ENCODE peak calls at places on chromosomes 16 and 17, in eight cellular contexts. One of them, this sample, is unnamed.

GRCh38 chr17:77707546-77707945 is 251.0 kb upstream of the TNRC6C start:
- ATAC-seq in HepG2: no peak
- ATAC-seq in activated B cell treated with CpG ODN at 0.5 μM for 24 hours: no peak
- ATAC-seq in upper lobe of right lung: no peak
- ATAC-seq in natural killer cell treated with Interleukin-12 subunit alpha and Interleukin-12 subunit beta and Interleukin-15 and Interleukin-18, amount 100 ng/mL, for 72 hours: no peak
- ATAC-seq in activated T-cell treated with anti-CD3 and anti-CD28 coated beads, Interleukin-2, amount 50 U/mL, for 72 hours: no peak
- ATAC-seq in stimulated activated naive CD8-positive, alpha-beta T cell treated with anti-CD3 and anti-CD28 coated beads, Interleukin-15, amount 100 ng/mL, for 72 hours: no peak
- ATAC-seq in heart left ventricle: no peak
- ATAC-seq in this sample: no peak

GRCh38 chr16:54207837-54208236 is 78.8 kb downstream of the IRX3 start:
- ATAC-seq in activated T-cell treated with anti-CD3 and anti-CD28 coated beads, Interleukin-2, amount 50 U/mL, for 72 hours: no peak
- ATAC-seq in stimulated activated naive CD8-positive, alpha-beta T cell treated with anti-CD3 and anti-CD28 coated beads, Interleukin-15, amount 100 ng/mL, for 72 hours: no peak
- ATAC-seq in upper lobe of right lung: no peak
- ATAC-seq in HepG2: no peak
- ATAC-seq in activated B cell treated with CpG ODN at 0.5 μM for 24 hours: no peak
- ATAC-seq in heart left ventricle: no peak
- ATAC-seq in natural killer cell treated with Interleukin-12 subunit alpha and Interleukin-12 subunit beta and Interleukin-15 and Interleukin-18, amount 100 ng/mL, for 72 hours: no peak
- ATAC-seq in this sample: no peak

GRCh38 chr16:20409398-20410152 is at the start of gene ACSM5:
- ATAC-seq in stimulated activated naive CD8-positive, alpha-beta T cell treated with anti-CD3 and anti-CD28 coated beads, Interleukin-15, amount 100 ng/mL, for 72 hours: no peak
- ATAC-seq in natural killer cell treated with Interleukin-12 subunit alpha and Interleukin-12 subunit beta and Interleukin-15 and Interleukin-18, amount 100 ng/mL, for 72 hours: no peak
- ATAC-seq in upper lobe of right lung: peak
- ATAC-seq in activated T-cell treated with anti-CD3 and anti-CD28 coated beads, Interleukin-2, amount 50 U/mL, for 72 hours: no peak
- ATAC-seq in heart left ventricle: peak
- ATAC-seq in activated B cell treated with CpG ODN at 0.5 μM for 24 hours: no peak
- ATAC-seq in HepG2: peak
- ATAC-seq in this sample: no peak

GRCh38 chr17:37761065-37761464 is 16.2 kb upstream of the HNF1B start:
- ATAC-seq in HepG2: no peak
- ATAC-seq in activated T-cell treated with anti-CD3 and anti-CD28 coated beads, Interleukin-2, amount 50 U/mL, for 72 hours: no peak
- ATAC-seq in upper lobe of right lung: no peak
- ATAC-seq in activated B cell treated with CpG ODN at 0.5 μM for 24 hours: peak
- ATAC-seq in heart left ventricle: no peak
- ATAC-seq in natural killer cell treated with Interleukin-12 subunit alpha and Interleukin-12 subunit beta and Interleukin-15 and Interleukin-18, amount 100 ng/mL, for 72 hours: peak
- ATAC-seq in stimulated activated naive CD8-positive, alpha-beta T cell treated with anti-CD3 and anti-CD28 coated beads, Interleukin-15, amount 100 ng/mL, for 72 hours: peak
- ATAC-seq in this sample: peak

GRCh38 chr16:23595246-23595950 is 718 bp downstream of the NDUFAB1 start:
- ATAC-seq in HepG2: peak
- ATAC-seq in natural killer cell treated with Interleukin-12 subunit alpha and Interleukin-12 subunit beta and Interleukin-15 and Interleukin-18, amount 100 ng/mL, for 72 hours: no peak
- ATAC-seq in upper lobe of right lung: no peak
- ATAC-seq in heart left ventricle: peak
- ATAC-seq in activated T-cell treated with anti-CD3 and anti-CD28 coated beads, Interleukin-2, amount 50 U/mL, for 72 hours: no peak
- ATAC-seq in activated B cell treated with CpG ODN at 0.5 μM for 24 hours: no peak
- ATAC-seq in stimulated activated naive CD8-positive, alpha-beta T cell treated with anti-CD3 and anti-CD28 coated beads, Interleukin-15, amount 100 ng/mL, for 72 hours: peak
- ATAC-seq in this sample: peak

GRCh38 chr17:12584727-12585126 is 81.0 kb upstream of the MYOCD start:
- ATAC-seq in stimulated activated naive CD8-positive, alpha-beta T cell treated with anti-CD3 and anti-CD28 coated beads, Interleukin-15, amount 100 ng/mL, for 72 hours: no peak
- ATAC-seq in upper lobe of right lung: no peak
- ATAC-seq in activated B cell treated with CpG ODN at 0.5 μM for 24 hours: no peak
- ATAC-seq in natural killer cell treated with Interleukin-12 subunit alpha and Interleukin-12 subunit beta and Interleukin-15 and Interleukin-18, amount 100 ng/mL, for 72 hours: no peak
- ATAC-seq in HepG2: no peak
- ATAC-seq in heart left ventricle: peak
- ATAC-seq in activated T-cell treated with anti-CD3 and anti-CD28 coated beads, Interleukin-2, amount 50 U/mL, for 72 hours: no peak
- ATAC-seq in this sample: no peak

GRCh38 chr16:17887963-17888362 is 417.2 kb upstream of the XYLT1 start:
- ATAC-seq in stimulated activated naive CD8-positive, alpha-beta T cell treated with anti-CD3 and anti-CD28 coated beads, Interleukin-15, amount 100 ng/mL, for 72 hours: no peak
- ATAC-seq in heart left ventricle: no peak
- ATAC-seq in natural killer cell treated with Interleukin-12 subunit alpha and Interleukin-12 subunit beta and Interleukin-15 and Interleukin-18, amount 100 ng/mL, for 72 hours: no peak
- ATAC-seq in activated B cell treated with CpG ODN at 0.5 μM for 24 hours: no peak
- ATAC-seq in HepG2: no peak
- ATAC-seq in activated T-cell treated with anti-CD3 and anti-CD28 coated beads, Interleukin-2, amount 50 U/mL, for 72 hours: peak
- ATAC-seq in upper lobe of right lung: no peak
- ATAC-seq in this sample: peak

GRCh38 chr16:62038646-62039045 is 2.4 kb upstream of the CDH8 start:
- ATAC-seq in activated T-cell treated with anti-CD3 and anti-CD28 coated beads, Interleukin-2, amount 50 U/mL, for 72 hours: no peak
- ATAC-seq in activated B cell treated with CpG ODN at 0.5 μM for 24 hours: no peak
- ATAC-seq in heart left ventricle: no peak
- ATAC-seq in HepG2: no peak
- ATAC-seq in natural killer cell treated with Interleukin-12 subunit alpha and Interleukin-12 subunit beta and Interleukin-15 and Interleukin-18, amount 100 ng/mL, for 72 hours: no peak
- ATAC-seq in upper lobe of right lung: no peak
- ATAC-seq in stimulated activated naive CD8-positive, alpha-beta T cell treated with anti-CD3 and anti-CD28 coated beads, Interleukin-15, amount 100 ng/mL, for 72 hours: no peak
- ATAC-seq in this sample: no peak

GRCh38 chr17:45438931-45439610 is 6.4 kb upstream of the ARHGAP27 start:
- ATAC-seq in activated B cell treated with CpG ODN at 0.5 μM for 24 hours: no peak
- ATAC-seq in stimulated activated naive CD8-positive, alpha-beta T cell treated with anti-CD3 and anti-CD28 coated beads, Interleukin-15, amount 100 ng/mL, for 72 hours: no peak
- ATAC-seq in HepG2: no peak
- ATAC-seq in upper lobe of right lung: peak
- ATAC-seq in heart left ventricle: no peak
- ATAC-seq in natural killer cell treated with Interleukin-12 subunit alpha and Interleukin-12 subunit beta and Interleukin-15 and Interleukin-18, amount 100 ng/mL, for 72 hours: no peak
- ATAC-seq in activated T-cell treated with anti-CD3 and anti-CD28 coated beads, Interleukin-2, amount 50 U/mL, for 72 hours: no peak
- ATAC-seq in this sample: no peak

GRCh38 chr16:53022374-53022773 is 30.3 kb downstream of the CHD9NB start:
- ATAC-seq in upper lobe of right lung: peak
- ATAC-seq in activated B cell treated with CpG ODN at 0.5 μM for 24 hours: no peak
- ATAC-seq in HepG2: peak
- ATAC-seq in stimulated activated naive CD8-positive, alpha-beta T cell treated with anti-CD3 and anti-CD28 coated beads, Interleukin-15, amount 100 ng/mL, for 72 hours: no peak
- ATAC-seq in natural killer cell treated with Interleukin-12 subunit alpha and Interleukin-12 subunit beta and Interleukin-15 and Interleukin-18, amount 100 ng/mL, for 72 hours: no peak
- ATAC-seq in heart left ventricle: peak
- ATAC-seq in activated T-cell treated with anti-CD3 and anti-CD28 coated beads, Interleukin-2, amount 50 U/mL, for 72 hours: no peak
- ATAC-seq in this sample: no peak

GRCh38 chr17:28118362-28118761 is 75.9 kb downstream of the NLK start:
- ATAC-seq in HepG2: no peak
- ATAC-seq in upper lobe of right lung: no peak
- ATAC-seq in activated B cell treated with CpG ODN at 0.5 μM for 24 hours: no peak
- ATAC-seq in activated T-cell treated with anti-CD3 and anti-CD28 coated beads, Interleukin-2, amount 50 U/mL, for 72 hours: no peak
- ATAC-seq in stimulated activated naive CD8-positive, alpha-beta T cell treated with anti-CD3 and anti-CD28 coated beads, Interleukin-15, amount 100 ng/mL, for 72 hours: no peak
- ATAC-seq in heart left ventricle: no peak
- ATAC-seq in natural killer cell treated with Interleukin-12 subunit alpha and Interleukin-12 subunit beta and Interleukin-15 and Interleukin-18, amount 100 ng/mL, for 72 hours: no peak
- ATAC-seq in this sample: no peak

GRCh38 chr16:27890866-27891265 is 172.6 kb downstream of the GSG1L start:
- ATAC-seq in heart left ventricle: no peak
- ATAC-seq in stimulated activated naive CD8-positive, alpha-beta T cell treated with anti-CD3 and anti-CD28 coated beads, Interleukin-15, amount 100 ng/mL, for 72 hours: no peak
- ATAC-seq in HepG2: no peak
- ATAC-seq in upper lobe of right lung: no peak
- ATAC-seq in activated T-cell treated with anti-CD3 and anti-CD28 coated beads, Interleukin-2, amount 50 U/mL, for 72 hours: no peak
- ATAC-seq in natural killer cell treated with Interleukin-12 subunit alpha and Interleukin-12 subunit beta and Interleukin-15 and Interleukin-18, amount 100 ng/mL, for 72 hours: no peak
- ATAC-seq in activated B cell treated with CpG ODN at 0.5 μM for 24 hours: no peak
- ATAC-seq in this sample: no peak

GRCh38 chr16:15032547-15033308 is 23.1 kb downstream of the NTAN1 start:
- ATAC-seq in natural killer cell treated with Interleukin-12 subunit alpha and Interleukin-12 subunit beta and Interleukin-15 and Interleukin-18, amount 100 ng/mL, for 72 hours: no peak
- ATAC-seq in activated T-cell treated with anti-CD3 and anti-CD28 coated beads, Interleukin-2, amount 50 U/mL, for 72 hours: no peak
- ATAC-seq in upper lobe of right lung: no peak
- ATAC-seq in HepG2: no peak
- ATAC-seq in activated B cell treated with CpG ODN at 0.5 μM for 24 hours: no peak
- ATAC-seq in stimulated activated naive CD8-positive, alpha-beta T cell treated with anti-CD3 and anti-CD28 coated beads, Interleukin-15, amount 100 ng/mL, for 72 hours: no peak
- ATAC-seq in heart left ventricle: no peak
- ATAC-seq in this sample: no peak

GRCh38 chr17:20143740-20144139 is 134.6 kb downstream of the SPECC1 start:
- ATAC-seq in activated B cell treated with CpG ODN at 0.5 μM for 24 hours: no peak
- ATAC-seq in stimulated activated naive CD8-positive, alpha-beta T cell treated with anti-CD3 and anti-CD28 coated beads, Interleukin-15, amount 100 ng/mL, for 72 hours: no peak
- ATAC-seq in activated T-cell treated with anti-CD3 and anti-CD28 coated beads, Interleukin-2, amount 50 U/mL, for 72 hours: no peak
- ATAC-seq in heart left ventricle: no peak
- ATAC-seq in HepG2: no peak
- ATAC-seq in natural killer cell treated with Interleukin-12 subunit alpha and Interleukin-12 subunit beta and Interleukin-15 and Interleukin-18, amount 100 ng/mL, for 72 hours: no peak
- ATAC-seq in upper lobe of right lung: no peak
- ATAC-seq in this sample: no peak

GRCh38 chr17:74467221-74467951 is 952 bp downstream of the CD300A start:
- ATAC-seq in heart left ventricle: peak
- ATAC-seq in natural killer cell treated with Interleukin-12 subunit alpha and Interleukin-12 subunit beta and Interleukin-15 and Interleukin-18, amount 100 ng/mL, for 72 hours: peak
- ATAC-seq in upper lobe of right lung: peak
- ATAC-seq in activated B cell treated with CpG ODN at 0.5 μM for 24 hours: peak
- ATAC-seq in stimulated activated naive CD8-positive, alpha-beta T cell treated with anti-CD3 and anti-CD28 coated beads, Interleukin-15, amount 100 ng/mL, for 72 hours: peak
- ATAC-seq in HepG2: peak
- ATAC-seq in activated T-cell treated with anti-CD3 and anti-CD28 coated beads, Interleukin-2, amount 50 U/mL, for 72 hours: no peak
- ATAC-seq in this sample: peak

GRCh38 chr17:15931394-15931793 is 13.5 kb upstream of the ADORA2B start:
- ATAC-seq in upper lobe of right lung: no peak
- ATAC-seq in activated T-cell treated with anti-CD3 and anti-CD28 coated beads, Interleukin-2, amount 50 U/mL, for 72 hours: no peak
- ATAC-seq in natural killer cell treated with Interleukin-12 subunit alpha and Interleukin-12 subunit beta and Interleukin-15 and Interleukin-18, amount 100 ng/mL, for 72 hours: no peak
- ATAC-seq in heart left ventricle: no peak
- ATAC-seq in HepG2: no peak
- ATAC-seq in activated B cell treated with CpG ODN at 0.5 μM for 24 hours: no peak
- ATAC-seq in stimulated activated naive CD8-positive, alpha-beta T cell treated with anti-CD3 and anti-CD28 coated beads, Interleukin-15, amount 100 ng/mL, for 72 hours: no peak
- ATAC-seq in this sample: no peak

GRCh38 chr16:29876578-29877249 is 13.7 kb upstream of the CDIPT start:
- ATAC-seq in HepG2: no peak
- ATAC-seq in heart left ventricle: peak
- ATAC-seq in activated T-cell treated with anti-CD3 and anti-CD28 coated beads, Interleukin-2, amount 50 U/mL, for 72 hours: peak
- ATAC-seq in activated B cell treated with CpG ODN at 0.5 μM for 24 hours: peak
- ATAC-seq in stimulated activated naive CD8-positive, alpha-beta T cell treated with anti-CD3 and anti-CD28 coated beads, Interleukin-15, amount 100 ng/mL, for 72 hours: peak
- ATAC-seq in natural killer cell treated with Interleukin-12 subunit alpha and Interleukin-12 subunit beta and Interleukin-15 and Interleukin-18, amount 100 ng/mL, for 72 hours: peak
- ATAC-seq in upper lobe of right lung: peak
- ATAC-seq in this sample: peak

GRCh38 chr16:87821346-87822001 is 47.8 kb downstream of the SLC7A5 start:
- ATAC-seq in HepG2: no peak
- ATAC-seq in activated B cell treated with CpG ODN at 0.5 μM for 24 hours: no peak
- ATAC-seq in upper lobe of right lung: no peak
- ATAC-seq in activated T-cell treated with anti-CD3 and anti-CD28 coated beads, Interleukin-2, amount 50 U/mL, for 72 hours: peak
- ATAC-seq in heart left ventricle: no peak
- ATAC-seq in stimulated activated naive CD8-positive, alpha-beta T cell treated with anti-CD3 and anti-CD28 coated beads, Interleukin-15, amount 100 ng/mL, for 72 hours: no peak
- ATAC-seq in natural killer cell treated with Interleukin-12 subunit alpha and Interleukin-12 subunit beta and Interleukin-15 and Interleukin-18, amount 100 ng/mL, for 72 hours: no peak
- ATAC-seq in this sample: no peak

GRCh38 chr17:80738406-80738805 is 193.8 kb downstream of the RPTOR start:
- ATAC-seq in stimulated activated naive CD8-positive, alpha-beta T cell treated with anti-CD3 and anti-CD28 coated beads, Interleukin-15, amount 100 ng/mL, for 72 hours: peak
- ATAC-seq in natural killer cell treated with Interleukin-12 subunit alpha and Interleukin-12 subunit beta and Interleukin-15 and Interleukin-18, amount 100 ng/mL, for 72 hours: peak
- ATAC-seq in HepG2: no peak
- ATAC-seq in upper lobe of right lung: peak
- ATAC-seq in heart left ventricle: no peak
- ATAC-seq in activated B cell treated with CpG ODN at 0.5 μM for 24 hours: peak
- ATAC-seq in activated T-cell treated with anti-CD3 and anti-CD28 coated beads, Interleukin-2, amount 50 U/mL, for 72 hours: no peak
- ATAC-seq in this sample: no peak

GRCh38 chr16:55576369-55576768 is 9.9 kb downstream of the CAPNS2 start:
- ATAC-seq in HepG2: no peak
- ATAC-seq in natural killer cell treated with Interleukin-12 subunit alpha and Interleukin-12 subunit beta and Interleukin-15 and Interleukin-18, amount 100 ng/mL, for 72 hours: no peak
- ATAC-seq in activated T-cell treated with anti-CD3 and anti-CD28 coated beads, Interleukin-2, amount 50 U/mL, for 72 hours: no peak
- ATAC-seq in heart left ventricle: peak
- ATAC-seq in upper lobe of right lung: no peak
- ATAC-seq in activated B cell treated with CpG ODN at 0.5 μM for 24 hours: no peak
- ATAC-seq in stimulated activated naive CD8-positive, alpha-beta T cell treated with anti-CD3 and anti-CD28 coated beads, Interleukin-15, amount 100 ng/mL, for 72 hours: no peak
- ATAC-seq in this sample: no peak

GRCh38 chr16:67884-68789 is 4.3 kb downstream of the RHBDF1 start:
- ATAC-seq in upper lobe of right lung: no peak
- ATAC-seq in HepG2: no peak
- ATAC-seq in stimulated activated naive CD8-positive, alpha-beta T cell treated with anti-CD3 and anti-CD28 coated beads, Interleukin-15, amount 100 ng/mL, for 72 hours: no peak
- ATAC-seq in natural killer cell treated with Interleukin-12 subunit alpha and Interleukin-12 subunit beta and Interleukin-15 and Interleukin-18, amount 100 ng/mL, for 72 hours: no peak
- ATAC-seq in heart left ventricle: no peak
- ATAC-seq in activated B cell treated with CpG ODN at 0.5 μM for 24 hours: no peak
- ATAC-seq in activated T-cell treated with anti-CD3 and anti-CD28 coated beads, Interleukin-2, amount 50 U/mL, for 72 hours: no peak
- ATAC-seq in this sample: no peak

GRCh38 chr17:15350777-15351486 is 9.5 kb upstream of the TEKT3 start:
- ATAC-seq in HepG2: no peak
- ATAC-seq in upper lobe of right lung: no peak
- ATAC-seq in natural killer cell treated with Interleukin-12 subunit alpha and Interleukin-12 subunit beta and Interleukin-15 and Interleukin-18, amount 100 ng/mL, for 72 hours: no peak
- ATAC-seq in heart left ventricle: peak
- ATAC-seq in stimulated activated naive CD8-positive, alpha-beta T cell treated with anti-CD3 and anti-CD28 coated beads, Interleukin-15, amount 100 ng/mL, for 72 hours: no peak
- ATAC-seq in activated T-cell treated with anti-CD3 and anti-CD28 coated beads, Interleukin-2, amount 50 U/mL, for 72 hours: no peak
- ATAC-seq in activated B cell treated with CpG ODN at 0.5 μM for 24 hours: no peak
- ATAC-seq in this sample: no peak

GRCh38 chr17:30279156-30279555 is 12.6 kb downstream of the BLMH start:
- ATAC-seq in natural killer cell treated with Interleukin-12 subunit alpha and Interleukin-12 subunit beta and Interleukin-15 and Interleukin-18, amount 100 ng/mL, for 72 hours: no peak
- ATAC-seq in stimulated activated naive CD8-positive, alpha-beta T cell treated with anti-CD3 and anti-CD28 coated beads, Interleukin-15, amount 100 ng/mL, for 72 hours: no peak
- ATAC-seq in upper lobe of right lung: no peak
- ATAC-seq in activated T-cell treated with anti-CD3 and anti-CD28 coated beads, Interleukin-2, amount 50 U/mL, for 72 hours: no peak
- ATAC-seq in heart left ventricle: no peak
- ATAC-seq in HepG2: no peak
- ATAC-seq in activated B cell treated with CpG ODN at 0.5 μM for 24 hours: no peak
- ATAC-seq in this sample: no peak

GRCh38 chr17:51585514-51586104 is 325.3 kb downstream of the UTP18 start:
- ATAC-seq in natural killer cell treated with Interleukin-12 subunit alpha and Interleukin-12 subunit beta and Interleukin-15 and Interleukin-18, amount 100 ng/mL, for 72 hours: no peak
- ATAC-seq in activated T-cell treated with anti-CD3 and anti-CD28 coated beads, Interleukin-2, amount 50 U/mL, for 72 hours: no peak
- ATAC-seq in stimulated activated naive CD8-positive, alpha-beta T cell treated with anti-CD3 and anti-CD28 coated beads, Interleukin-15, amount 100 ng/mL, for 72 hours: no peak
- ATAC-seq in activated B cell treated with CpG ODN at 0.5 μM for 24 hours: no peak
- ATAC-seq in upper lobe of right lung: no peak
- ATAC-seq in HepG2: peak
- ATAC-seq in heart left ventricle: no peak
- ATAC-seq in this sample: no peak

GRCh38 chr17:21376835-21377690 is 906 bp downstream of the KCNJ12 start:
- ATAC-seq in upper lobe of right lung: no peak
- ATAC-seq in stimulated activated naive CD8-positive, alpha-beta T cell treated with anti-CD3 and anti-CD28 coated beads, Interleukin-15, amount 100 ng/mL, for 72 hours: no peak
- ATAC-seq in natural killer cell treated with Interleukin-12 subunit alpha and Interleukin-12 subunit beta and Interleukin-15 and Interleukin-18, amount 100 ng/mL, for 72 hours: no peak
- ATAC-seq in HepG2: peak
- ATAC-seq in heart left ventricle: peak
- ATAC-seq in activated B cell treated with CpG ODN at 0.5 μM for 24 hours: no peak
- ATAC-seq in activated T-cell treated with anti-CD3 and anti-CD28 coated beads, Interleukin-2, amount 50 U/mL, for 72 hours: no peak
- ATAC-seq in this sample: no peak

GRCh38 chr17:30000001-30000754 is 58.7 kb downstream of the EFCAB5 start:
- ATAC-seq in HepG2: no peak
- ATAC-seq in activated T-cell treated with anti-CD3 and anti-CD28 coated beads, Interleukin-2, amount 50 U/mL, for 72 hours: peak
- ATAC-seq in activated B cell treated with CpG ODN at 0.5 μM for 24 hours: no peak
- ATAC-seq in natural killer cell treated with Interleukin-12 subunit alpha and Interleukin-12 subunit beta and Interleukin-15 and Interleukin-18, amount 100 ng/mL, for 72 hours: no peak
- ATAC-seq in upper lobe of right lung: no peak
- ATAC-seq in heart left ventricle: no peak
- ATAC-seq in stimulated activated naive CD8-positive, alpha-beta T cell treated with anti-CD3 and anti-CD28 coated beads, Interleukin-15, amount 100 ng/mL, for 72 hours: peak
- ATAC-seq in this sample: peak

GRCh38 chr16:2985457-2985856 is 5.2 kb upstream of the PKMYT1 start:
- ATAC-seq in activated B cell treated with CpG ODN at 0.5 μM for 24 hours: no peak
- ATAC-seq in HepG2: no peak
- ATAC-seq in stimulated activated naive CD8-positive, alpha-beta T cell treated with anti-CD3 and anti-CD28 coated beads, Interleukin-15, amount 100 ng/mL, for 72 hours: no peak
- ATAC-seq in activated T-cell treated with anti-CD3 and anti-CD28 coated beads, Interleukin-2, amount 50 U/mL, for 72 hours: no peak
- ATAC-seq in natural killer cell treated with Interleukin-12 subunit alpha and Interleukin-12 subunit beta and Interleukin-15 and Interleukin-18, amount 100 ng/mL, for 72 hours: no peak
- ATAC-seq in heart left ventricle: peak
- ATAC-seq in upper lobe of right lung: no peak
- ATAC-seq in this sample: no peak